ENCODE peak calls at places on chromosomes 1 and 21, in four cellular contexts. Y is H1, B is IMR-90, D is mesendoderm. W is an unnamed sample.

GRCh38 chr1:174445817-174446216 is 1.9 kb upstream of the GPR52 start:
- DNase-seq in Y (no peak), B (no peak), D (peak; percentile 46), W (peak; percentile 62)

GRCh38 chr1:86731416-86731815 is 27.0 kb downstream of the SH3GLB1 start:
- DNase-seq in Y (no peak), B (no peak), D (no peak), W (no peak)

GRCh38 chr1:31562707-31563360 is 13.5 kb upstream of the TINAGL1 start:
- DNase-seq in Y (no peak), B (peak; percentile 41), D (peak; percentile 96), W (peak; percentile 81)

GRCh38 chr1:60573726-60574409 is 500.3 kb upstream of the C1orf87 start:
- DNase-seq in Y (no peak), B (no peak), D (peak; percentile 78), W (no peak)

GRCh38 chr1:111878096-111878495 is 111.4 kb downstream of the KCND3 start:
- DNase-seq in Y (no peak), B (no peak), D (no peak), W (no peak)

GRCh38 chr1:167797005-167797404 is 75.2 kb downstream of the MPZL1 start:
- DNase-seq in Y (no peak), B (peak; percentile 99), D (peak; percentile 96), W (peak; percentile 72)

GRCh38 chr1:37763791-37764741 is 854 bp downstream of the EPHA10 start:
- DNase-seq in Y (peak; percentile 94), B (peak; percentile 37), D (peak; percentile 74), W (peak; percentile 81)

GRCh38 chr21:45308211-45309068 is 20.7 kb upstream of the POFUT2 start:
- DNase-seq in Y (no peak), B (peak; percentile 88), D (no peak), W (no peak)

GRCh38 chr1:62307516-62308492 is 11.4 kb downstream of the KANK4 start:
- DNase-seq in Y (no peak), B (no peak), D (peak; percentile 43), W (no peak)

GRCh38 chr1:109161836-109162606 is 48.1 kb downstream of the ELAPOR1 start:
- DNase-seq in Y (no peak), B (peak; percentile 89), D (peak; percentile 33), W (no peak)

GRCh38 chr1:42142894-42143675 is 10.1 kb upstream of the GUCA2B start:
- DNase-seq in Y (peak; percentile 14), B (no peak), D (no peak), W (no peak)

GRCh38 chr1:143651350-143651992 is 320.3 kb downstream of the FAM72C start:
- DNase-seq in Y (no peak), B (no peak), D (no peak), W (no peak)

GRCh38 chr1:227372662-227373061 is 54.4 kb upstream of the CDC42BPA start:
- DNase-seq in Y (no peak), B (peak; percentile 72), D (no peak), W (no peak)

GRCh38 chr1:59316497-59317128 is 19.7 kb downstream of the FGGY start:
- DNase-seq in Y (no peak), B (peak; percentile 70), D (no peak), W (no peak)

GRCh38 chr1:180908084-180908765 is 4.5 kb upstream of the KIAA1614 start:
- DNase-seq in Y (peak; percentile 43), B (no peak), D (no peak), W (peak; percentile 22)

GRCh38 chr1:26530898-26531598 is 1.5 kb downstream of the RPS6KA1 start:
- DNase-seq in Y (peak; percentile 81), B (peak; percentile 48), D (peak; percentile 96), W (peak; percentile 94)

GRCh38 chr1:25197982-25198681 is 34.2 kb downstream of the SYF2 start:
- DNase-seq in Y (no peak), B (no peak), D (no peak), W (no peak)

GRCh38 chr1:229108598-229109201 is 162.2 kb upstream of the RAB4A start:
- DNase-seq in Y (no peak), B (no peak), D (no peak), W (no peak)

GRCh38 chr1:111052246-111052645 is 87.6 kb downstream of the DRAM2 start:
- DNase-seq in Y (no peak), B (peak; percentile 19), D (no peak), W (no peak)

GRCh38 chr1:163361123-163361934 is 39.6 kb downstream of the NUF2 start:
- DNase-seq in Y (no peak), B (no peak), D (peak; percentile 46), W (peak; percentile 28)

GRCh38 chr1:44368471-44369151 is 13.6 kb upstream of the ERI3 start:
- DNase-seq in Y (no peak), B (no peak), D (no peak), W (peak; percentile 62)

GRCh38 chr1:246782120-246782900 is 58.1 kb downstream of the SCCPDH start:
- DNase-seq in Y (no peak), B (peak; percentile 72), D (no peak), W (peak; percentile 32)

GRCh38 chr1:176735201-176735600 is 272.2 kb downstream of the PAPPA2 start:
- DNase-seq in Y (no peak), B (no peak), D (no peak), W (no peak)

GRCh38 chr1:231541842-231542241 is 13.4 kb downstream of the TSNAX start:
- DNase-seq in Y (no peak), B (no peak), D (no peak), W (no peak)

GRCh38 chr21:27841084-27841483 is 874.2 kb upstream of the ADAMTS5 start:
- DNase-seq in Y (no peak), B (no peak), D (no peak), W (no peak)

GRCh38 chr1:235455806-235456205 is 48.4 kb downstream of the B3GALNT2 start:
- DNase-seq in Y (no peak), B (no peak), D (no peak), W (no peak)
- H4K5ac ChIP-seq in Y (no peak overlapping the region), B (no peak overlapping the region), D (no peak overlapping the region), W (no peak overlapping the region)

GRCh38 chr1:33014464-33015170 is 22.1 kb downstream of the AK2 start:
- DNase-seq in Y (no peak), B (no peak), D (no peak), W (no peak)

GRCh38 chr1:33010946-33011731 is 25.5 kb downstream of the AK2 start:
- DNase-seq in Y (no peak), B (peak; percentile 61), D (no peak), W (no peak)

GRCh38 chr1:33015216-33015615 is 21.5 kb downstream of the AK2 start:
- DNase-seq in Y (no peak), B (no peak), D (no peak), W (no peak)

GRCh38 chr1:33012165-33012564 is 24.5 kb downstream of the AK2 start:
- DNase-seq in Y (no peak), B (no peak), D (no peak), W (no peak)

DNA sequence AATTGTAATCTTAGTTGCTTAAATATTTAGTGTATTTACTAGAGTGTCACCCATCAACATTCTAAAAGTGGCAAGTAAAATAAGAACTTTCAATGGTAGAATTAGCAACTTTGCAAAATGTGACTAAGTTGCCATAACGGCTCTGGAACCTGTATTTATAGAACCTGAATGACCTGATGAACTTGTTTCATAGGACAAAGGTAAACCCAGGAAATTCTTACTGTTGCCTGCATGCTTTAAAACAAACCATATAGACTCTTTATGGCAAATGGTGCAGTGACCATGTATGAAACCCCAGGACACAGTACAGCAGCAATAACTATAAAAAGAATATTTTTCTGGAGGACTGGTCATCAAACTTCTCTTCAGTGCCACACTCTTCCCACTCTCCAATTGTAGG is 22.9 kb downstream of the AK2 start:
- DNase-seq in Y (no peak), B (no peak), D (no peak), W (no peak)
- H4K5ac ChIP-seq in Y (no peak overlapping the region), B (no peak overlapping the region), D (no peak overlapping the region), W (no peak overlapping the region)

GRCh38 chr1:6949991-6950765 is 164.9 kb downstream of the CAMTA1 start:
- DNase-seq in Y (no peak), B (no peak), D (peak; percentile 47), W (no peak)

GRCh38 chr1:6948861-6949260 is 163.6 kb downstream of the CAMTA1 start:
- DNase-seq in Y (no peak), B (peak; percentile 23), D (no peak), W (no peak)

GRCh38 chr1:6947952-6948351 is 162.7 kb downstream of the CAMTA1 start:
- DNase-seq in Y (no peak), B (no peak), D (no peak), W (no peak)

GRCh38 chr1:6951536-6951935 is 166.3 kb downstream of the CAMTA1 start:
- DNase-seq in Y (no peak), B (no peak), D (no peak), W (no peak)

DNA sequence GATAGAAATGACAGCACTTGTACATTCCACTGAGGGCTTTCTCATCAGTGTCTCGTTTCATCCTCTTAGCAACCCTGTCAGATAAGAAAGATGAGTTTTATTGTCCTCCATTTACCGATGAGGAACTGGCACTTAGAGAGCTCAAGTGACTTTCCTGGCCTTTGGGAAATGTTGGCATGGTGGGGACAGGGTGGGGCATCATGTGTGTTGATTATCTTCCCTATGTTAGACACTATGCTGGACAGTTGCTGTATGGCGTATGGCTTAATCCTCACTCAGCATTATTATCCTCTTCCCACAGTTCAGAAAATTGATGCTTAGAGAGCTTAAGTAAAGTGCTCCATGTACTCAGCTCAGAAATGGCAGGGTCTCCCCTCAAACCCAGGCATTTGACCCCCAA is 163.2 kb downstream of the CAMTA1 start:
- DNase-seq in Y (no peak), B (no peak), D (no peak), W (no peak)
- H4K5ac ChIP-seq in Y (no peak overlapping the region), B (no peak overlapping the region), D (no peak overlapping the region), W (no peak overlapping the region)

GRCh38 chr1:159000070-159000409 is 9.7 kb upstream of the IFI16 start:
- DNase-seq in Y (no peak), B (no peak), D (no peak), W (no peak)

GRCh38 chr1:158998781-158999161 is 10.9 kb upstream of the IFI16 start:
- DNase-seq in Y (no peak), B (peak; percentile 61), D (peak; percentile 68), W (no peak)

GRCh38 chr1:158996998-158997397 is 12.7 kb upstream of the IFI16 start:
- DNase-seq in Y (no peak), B (no peak), D (no peak), W (no peak)

GRCh38 chr1:158999301-159000069 is 10.2 kb upstream of the IFI16 start:
- DNase-seq in Y (peak; percentile 66), B (peak; percentile 88), D (peak; percentile 99), W (peak; percentile 94)

DNA sequence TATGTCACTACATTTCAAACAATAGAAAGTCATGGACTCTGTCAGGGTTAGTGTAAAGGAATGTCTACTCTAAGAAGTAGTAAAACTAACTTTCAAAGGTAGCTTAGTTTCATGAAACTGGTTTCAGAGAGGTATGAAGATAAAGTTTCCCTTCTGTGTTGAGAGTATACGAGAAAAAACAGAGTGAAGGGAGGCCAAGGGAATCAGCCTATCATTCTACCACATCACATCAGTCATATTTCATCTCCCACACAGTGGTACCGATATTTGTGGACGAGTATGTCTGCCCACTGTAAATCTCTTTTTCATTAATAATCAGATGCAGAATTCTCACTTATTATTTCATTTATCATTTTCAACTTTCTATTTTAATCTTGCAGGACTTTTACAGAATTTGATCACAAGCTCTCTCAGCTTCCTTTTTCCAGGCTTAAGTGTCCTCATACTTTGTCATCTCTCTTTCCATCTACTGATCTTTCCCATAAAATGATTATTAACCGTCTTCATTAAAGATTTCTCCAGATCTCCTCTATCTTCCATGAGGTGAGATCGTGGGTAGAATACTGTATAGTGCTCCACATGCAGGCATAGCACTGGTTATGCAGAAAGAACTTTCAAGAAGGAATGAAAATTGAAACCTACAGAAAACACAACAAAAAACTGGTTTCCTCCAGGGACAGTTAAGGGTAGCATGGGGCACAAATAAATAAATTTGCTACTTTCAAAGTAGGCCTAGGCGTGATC is 11.5 kb upstream of the IFI16 start:
- DNase-seq in Y (no peak), B (no peak), D (no peak), W (no peak)
- H4K5ac ChIP-seq in Y (no peak overlapping the region), B (no peak overlapping the region), D (no peak overlapping the region), W (no peak overlapping the region)

W was measured in H9.